ENCODE peak calls at places on chromosomes 4 and X, in four cellular contexts. One of them, this sample, is unnamed.

GRCh38 chr4:24067781-24068193 is 177.9 kb upstream of the PPARGC1A start:
- DNase-seq in astrocyte: peak
- DNase-seq in heart right ventricle: peak
- DNase-seq in pancreas: no peak
- DNase-seq in this sample: peak

GRCh38 chr4:182778222-182778982 is 138.8 kb downstream of the DCTD start:
- DNase-seq in astrocyte: peak
- DNase-seq in heart right ventricle: no peak
- DNase-seq in pancreas: no peak
- DNase-seq in this sample: no peak

GRCh38 chr4:26397086-26397485 is 76.3 kb downstream of the RBPJ start:
- DNase-seq in astrocyte: no peak
- DNase-seq in heart right ventricle: no peak
- DNase-seq in pancreas: no peak
- DNase-seq in this sample: no peak

GRCh38 chr4:156766846-156767245 is 204.8 kb downstream of the PDGFC start:
- DNase-seq in astrocyte: peak
- DNase-seq in heart right ventricle: no peak
- DNase-seq in pancreas: no peak
- DNase-seq in this sample: no peak

GRCh38 chrX:102345916-102346315 is 93.9 kb downstream of the NXF2B start:
- DNase-seq in astrocyte: peak
- DNase-seq in heart right ventricle: peak
- DNase-seq in pancreas: peak
- DNase-seq in this sample: peak

GRCh38 chr4:7924570-7924969 is 15.1 kb downstream of the AFAP1 start:
- DNase-seq in astrocyte: no peak
- DNase-seq in heart right ventricle: no peak
- DNase-seq in pancreas: no peak
- DNase-seq in this sample: peak

GRCh38 chr4:95998311-95998710 is 158.4 kb downstream of the PDHA2 start:
- DNase-seq in astrocyte: no peak
- DNase-seq in heart right ventricle: no peak
- DNase-seq in pancreas: no peak
- DNase-seq in this sample: no peak

GRCh38 chr4:7428261-7429068 is 6.3 kb downstream of the PSAPL1 start:
- DNase-seq in astrocyte: no peak
- DNase-seq in heart right ventricle: no peak
- DNase-seq in pancreas: peak
- DNase-seq in this sample: no peak

GRCh38 chr4:182301736-182302135 is 58.5 kb downstream of the TENM3 start:
- DNase-seq in astrocyte: no peak
- DNase-seq in heart right ventricle: no peak
- DNase-seq in pancreas: no peak
- DNase-seq in this sample: no peak

GRCh38 chr4:154082760-154083530 is 294.1 kb upstream of the SFRP2 start:
- DNase-seq in astrocyte: peak
- DNase-seq in heart right ventricle: no peak
- DNase-seq in pancreas: no peak
- DNase-seq in this sample: peak

GRCh38 chr4:4819213-4819606 is 40.3 kb upstream of the MSX1 start:
- DNase-seq in astrocyte: no peak
- DNase-seq in heart right ventricle: no peak
- DNase-seq in pancreas: no peak
- DNase-seq in this sample: no peak

GRCh38 chr4:19478791-19479190 is 772.9 kb upstream of the SLIT2 start:
- DNase-seq in astrocyte: peak
- DNase-seq in heart right ventricle: no peak
- DNase-seq in pancreas: no peak
- DNase-seq in this sample: no peak

GRCh38 chr4:147090486-147090885 is 144.8 kb upstream of the TTC29 start:
- DNase-seq in astrocyte: no peak
- DNase-seq in heart right ventricle: no peak
- DNase-seq in pancreas: no peak
- DNase-seq in this sample: peak

GRCh38 chr4:77399831-77400230 is 205.8 kb upstream of the CXCL13 start:
- DNase-seq in astrocyte: no peak
- DNase-seq in heart right ventricle: no peak
- DNase-seq in pancreas: no peak
- DNase-seq in this sample: no peak

GRCh38 chr4:11367371-11367770 is 61.3 kb downstream of the HS3ST1 start:
- DNase-seq in astrocyte: peak
- DNase-seq in heart right ventricle: peak
- DNase-seq in pancreas: no peak
- DNase-seq in this sample: peak

GRCh38 chrX:57132046-57132445 is 5.2 kb downstream of the SPIN2A start:
- DNase-seq in astrocyte: no peak
- DNase-seq in heart right ventricle: no peak
- DNase-seq in pancreas: no peak
- DNase-seq in this sample: no peak

GRCh38 chrX:154827624-154828408 is 6.6 kb downstream of the SMIM9 start:
- DNase-seq in astrocyte: no peak
- DNase-seq in heart right ventricle: no peak
- DNase-seq in pancreas: no peak
- DNase-seq in this sample: no peak
- H3K27ac ChIP-seq in astrocyte: no peak
- H3K27ac ChIP-seq in heart right ventricle: no peak
- H3K27ac ChIP-seq in pancreas: no peak
- H3K27ac ChIP-seq in this sample: no peak

GRCh38 chr4:16029886-16030285 is 53.9 kb downstream of the PROM1 start:
- DNase-seq in astrocyte: no peak
- DNase-seq in heart right ventricle: no peak
- DNase-seq in pancreas: no peak
- DNase-seq in this sample: no peak
- H3K4me3 ChIP-seq in astrocyte: no peak
- H3K4me3 ChIP-seq in heart right ventricle: no peak
- H3K4me3 ChIP-seq in pancreas: no peak
- H3K4me3 ChIP-seq in this sample: no peak

GRCh38 chr4:144363890-144364289 is 223.4 kb upstream of the GYPA start:
- DNase-seq in astrocyte: no peak
- DNase-seq in heart right ventricle: no peak
- DNase-seq in pancreas: no peak
- DNase-seq in this sample: no peak

GRCh38 chr4:144371479-144371878 is 231.0 kb upstream of the GYPA start:
- DNase-seq in astrocyte: peak
- DNase-seq in heart right ventricle: no peak
- DNase-seq in pancreas: no peak
- DNase-seq in this sample: no peak

DNA sequence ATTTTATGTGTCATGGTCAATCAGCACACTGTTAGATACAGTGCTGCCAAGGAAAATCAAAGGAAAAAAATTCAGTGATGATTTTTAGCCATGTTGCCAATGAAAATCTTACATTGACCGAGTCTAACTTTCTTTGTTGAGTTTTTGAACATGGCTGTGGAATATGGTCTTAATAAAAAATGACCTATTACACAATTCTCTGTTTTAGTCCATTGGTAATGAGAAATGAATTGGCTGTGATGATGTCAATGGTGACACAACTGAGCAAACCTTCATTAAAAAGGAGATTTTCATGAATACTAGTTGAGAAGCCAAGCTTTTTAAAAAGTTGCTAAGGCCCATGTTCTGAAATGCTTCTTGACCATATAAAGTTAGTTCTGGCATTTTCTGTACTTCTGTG is 225.9 kb upstream of the GYPA start:
- DNase-seq in astrocyte: no peak
- DNase-seq in heart right ventricle: no peak
- DNase-seq in pancreas: no peak
- DNase-seq in this sample: no peak
- H3K27ac ChIP-seq in astrocyte: no peak
- H3K27ac ChIP-seq in heart right ventricle: no peak
- H3K27ac ChIP-seq in pancreas: no peak
- H3K27ac ChIP-seq in this sample: no peak

DNA sequence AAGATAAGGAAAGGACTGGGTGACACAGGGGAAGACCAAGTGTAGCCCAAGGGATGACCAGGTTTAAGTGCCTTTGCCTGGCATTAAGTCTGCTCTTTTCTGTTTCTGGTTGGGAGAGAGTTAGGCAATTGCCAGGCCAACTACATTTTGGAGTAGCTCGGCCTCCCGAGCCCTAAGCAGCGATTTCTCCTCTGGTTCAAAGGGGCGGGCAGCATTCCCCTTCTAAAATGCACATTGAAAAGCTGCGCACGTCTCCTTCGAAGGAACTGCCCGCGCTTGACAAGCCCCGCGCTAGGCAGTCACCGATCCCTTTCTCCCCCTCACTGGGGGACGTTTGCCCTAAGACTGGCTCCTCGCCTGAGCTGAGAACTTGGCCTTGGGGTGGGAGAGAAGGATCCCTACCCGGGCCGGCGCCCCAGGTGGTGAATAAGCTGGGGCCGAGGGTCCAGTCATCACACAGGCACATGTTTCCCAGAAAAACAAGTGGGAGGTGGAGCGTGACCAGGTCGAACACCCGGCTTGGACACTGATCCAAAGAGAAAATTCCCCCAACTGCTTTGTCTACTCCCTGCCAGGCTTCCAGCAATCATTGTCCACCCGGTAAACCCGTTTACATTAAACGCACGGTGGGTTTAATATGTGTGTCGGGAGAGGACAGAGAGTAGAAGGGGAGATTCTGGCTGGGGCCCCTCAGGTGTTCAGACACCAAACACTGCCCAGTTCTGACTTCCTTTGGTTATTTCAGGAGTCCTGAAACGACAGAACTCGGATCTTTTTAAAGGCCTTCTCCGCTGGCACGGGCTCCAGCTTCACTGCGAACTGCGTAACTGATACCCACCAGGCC is 4.0 kb downstream of the ARX start:
- DNase-seq in astrocyte: no peak
- DNase-seq in heart right ventricle: no peak
- DNase-seq in pancreas: no peak
- DNase-seq in this sample: no peak
- H3K4me3 ChIP-seq in astrocyte: no peak
- H3K4me3 ChIP-seq in heart right ventricle: no peak
- H3K4me3 ChIP-seq in pancreas: no peak
- H3K4me3 ChIP-seq in this sample: no peak

GRCh38 chrX:13151806-13152510 is 107.5 kb upstream of the FAM9C start:
- DNase-seq in astrocyte: peak
- DNase-seq in heart right ventricle: peak
- DNase-seq in pancreas: no peak
- DNase-seq in this sample: no peak
- H3K27ac ChIP-seq in astrocyte: peak
- H3K27ac ChIP-seq in heart right ventricle: peak
- H3K27ac ChIP-seq in pancreas: no peak
- H3K27ac ChIP-seq in this sample: no peak

GRCh38 chr4:140497776-140498636 is at the start of gene MGAT4D:
- DNase-seq in astrocyte: no peak
- DNase-seq in heart right ventricle: no peak
- DNase-seq in pancreas: peak
- DNase-seq in this sample: no peak
- H3K4me3 ChIP-seq in astrocyte: peak
- H3K4me3 ChIP-seq in heart right ventricle: peak
- H3K4me3 ChIP-seq in pancreas: no peak
- H3K4me3 ChIP-seq in this sample: no peak

This sample was measured in SJCRH30.